ENCODE peak calls at places on chromosomes 5 and 9, in six cellular contexts. L is HEK293T; K is endothelial cell; C is NCI-H748 treated with DMSO at 0.1 percent for 48 hours; X is HTR-8/SVneo; S is activated CD8-positive, alpha-beta memory T cell treated with anti-CD3 and anti-CD28 coated beads for 24 hours. A is an unnamed sample.

GRCh38 chr5:5584751-5585150 is 162.3 kb downstream of the ICE1 start:
- DNase-seq in X (no peak), S (no peak), K (no peak), L (no peak), C (no peak), A (no peak)

GRCh38 chr9:89038354-89039091 is 47.3 kb downstream of the S1PR3 start:
- DNase-seq in X (no peak), C (no peak), S (no peak), K (no peak), L (no peak), A (no peak)

GRCh38 chr5:140345919-140346347 is 470 bp downstream of the HBEGF start:
- DNase-seq in X (peak; percentile 58), K (peak; percentile 62), L (peak; percentile 59), C (no peak), S (no peak), A (peak; percentile 16)

GRCh38 chr9:6645153-6646027 is at the start of gene GLDC:
- DNase-seq in L (peak; percentile 83), K (peak; percentile 53), X (peak; percentile 93), C (peak; percentile 69), S (peak; percentile 74), A (peak; percentile 18)

GRCh38 chr5:28301676-28302075 is 1263.3 kb upstream of the CDH9 start:
- DNase-seq in S (no peak), C (no peak), X (peak; percentile 34), L (no peak), K (no peak), A (peak; percentile 95)

GRCh38 chr5:175383350-175383749 is 60.6 kb downstream of the DRD1 start:
- DNase-seq in L (no peak), K (no peak), C (peak; percentile 79), X (no peak), S (no peak), A (no peak)

GRCh38 chr5:161975350-161975749 is 92.2 kb upstream of the GABRG2 start:
- DNase-seq in C (no peak), X (no peak), K (no peak), L (no peak), S (no peak), A (no peak)

GRCh38 chr9:29213374-29214161 is 1640.3 kb upstream of the C9orf72 start:
- DNase-seq in K (peak; percentile 42), L (peak; percentile 25), S (no peak), C (peak; percentile 88), X (no peak), A (peak; percentile 34)

GRCh38 chr9:136808075-136808780 is 480 bp downstream of the RABL6 start:
- DNase-seq in L (peak; percentile 44), S (peak; percentile 81), X (no peak), C (no peak), K (peak; percentile 31), A (no peak)

GRCh38 chr5:140351609-140352334 is 5.4 kb upstream of the HBEGF start:
- DNase-seq in L (peak; percentile 61), C (peak; percentile 43), X (peak; percentile 66), K (peak; percentile 83), S (no peak), A (peak; percentile 46)

GRCh38 chr5:179427032-179427675 is 81.9 kb upstream of the ADAMTS2 start:
- DNase-seq in X (no peak), S (no peak), K (no peak), L (no peak), C (no peak), A (no peak)

GRCh38 chr5:115516372-115516771 is 28.2 kb downstream of the FEM1C start:
- DNase-seq in X (no peak), L (no peak), S (no peak), K (no peak), C (no peak), A (no peak)

GRCh38 chr9:25681270-25681669 is 3.0 kb upstream of the TUSC1 start:
- DNase-seq in L (no peak), C (no peak), S (no peak), K (no peak), X (no peak), A (no peak)

GRCh38 chr9:14911046-14911445 is 818 bp upstream of the FREM1 start:
- DNase-seq in S (no peak), K (no peak), X (no peak), L (no peak), C (no peak), A (no peak)